ENCODE peak calls at places on chromosomes 11 and 22, in six cellular contexts. Y, U, X, T, B and L are unnamed samples.
A peak's percentile ranks its signal among the peaks of the same experiment; 100 is the strongest.

GRCh38 chr11:130369713-130370112 is 55.0 kb upstream of the ZBTB44 start:
- DNase-seq in U (no peak), X (no peak), B (no peak), T (no peak), Y (no peak), L (no peak)

GRCh38 chr22:36663581-36663980 is 40.0 kb downstream of the CACNG2 start:
- DNase-seq in Y (no peak), B (no peak), U (no peak), T (no peak), X (no peak), L (no peak)

GRCh38 chr11:26442131-26442530 is 110.2 kb downstream of the ANO3 start:
- DNase-seq in B (no peak), Y (no peak), T (no peak), X (no peak), U (peak; percentile 31), L (no peak)

GRCh38 chr11:78195917-78196545 is 7.3 kb downstream of the USP35 start:
- DNase-seq in B (no peak), U (no peak), T (no peak), Y (no peak), X (no peak), L (no peak)

GRCh38 chr22:44461614-44462013 is 36.4 kb downstream of the RTL6 start:
- DNase-seq in B (no peak), X (no peak), Y (no peak), T (no peak), U (no peak), L (no peak)

GRCh38 chr11:36376888-36377758 is 81.0 kb downstream of the PRR5L start:
- DNase-seq in Y (peak; percentile 79), U (no peak), B (peak; percentile 58), X (peak; percentile 82), T (no peak), L (no peak)

GRCh38 chr11:63802637-63803414 is 10.4 kb upstream of the SPINDOC start:
- DNase-seq in Y (no peak), B (no peak), U (no peak), X (no peak), T (peak; percentile 56), L (no peak)

GRCh38 chr11:86261328-86261727 is 16.8 kb downstream of the EED start:
- DNase-seq in T (no peak), Y (no peak), X (no peak), U (no peak), B (no peak), L (no peak)

GRCh38 chr11:97069160-97069559 is 679.3 kb downstream of the JRKL start:
- DNase-seq in Y (no peak), X (no peak), U (no peak), T (no peak), B (no peak), L (no peak)

GRCh38 chr11:36238881-36239280 is 50.3 kb downstream of the COMMD9 start:
- DNase-seq in X (no peak), Y (no peak), B (no peak), T (no peak), U (no peak), L (no peak)

GRCh38 chr11:13007182-13007581 is 1.9 kb upstream of the RASSF10 start:
- DNase-seq in Y (no peak), X (no peak), T (no peak), U (no peak), B (no peak), L (no peak)

GRCh38 chr11:15341587-15341986 is 226.9 kb downstream of the INSC start:
- DNase-seq in B (no peak), X (no peak), Y (no peak), U (no peak), T (no peak), L (no peak)

GRCh38 chr11:5639953-5640352 is 15.2 kb downstream of the TRIM34 start:
- DNase-seq in Y (no peak), U (no peak), T (no peak), B (no peak), X (no peak), L (no peak)

GRCh38 chr11:44709281-44709562 is 17.5 kb upstream of the TSPAN18 start:
- DNase-seq in T (no peak), X (no peak), B (no peak), Y (no peak), U (no peak), L (no peak)

GRCh38 chr11:12674936-12675696 is 895 bp downstream of the TEAD1 start:
- DNase-seq in T (no peak), X (no peak), Y (peak; percentile 74), U (no peak), B (no peak), L (no peak)

GRCh38 chr22:26589845-26590524 is at the start of gene TPST2:
- DNase-seq in X (peak; percentile 88), B (peak; percentile 70), U (no peak), Y (peak; percentile 98), T (no peak), L (peak; percentile 37)

GRCh38 chr22:23501708-23502107 is 78.4 kb downstream of the IGLL1 start:
- DNase-seq in B (no peak), X (no peak), Y (peak; percentile 40), U (no peak), T (no peak), L (no peak)

GRCh38 chr11:28140689-28141455 is 32.7 kb downstream of the METTL15 start:
- DNase-seq in B (no peak), T (peak; percentile 33), Y (no peak), X (no peak), U (no peak), L (no peak)

GRCh38 chr11:107496011-107496410 is 38.4 kb upstream of the CWF19L2 start:
- DNase-seq in T (no peak), Y (no peak), B (no peak), U (peak; percentile 38), X (no peak), L (no peak)

GRCh38 chr11:36469881-36470802 is 39.9 kb downstream of the TRAF6 start:
- DNase-seq in U (no peak), B (no peak), X (no peak), Y (no peak), T (no peak), L (no peak)

GRCh38 chr11:18731949-18732821 is 6.2 kb upstream of the IGSF22 start:
- DNase-seq in X (no peak), T (no peak), B (peak; percentile 79), U (no peak), Y (peak; percentile 86), L (peak; percentile 77)

GRCh38 chr11:66956689-66957290 is 1.4 kb downstream of the PC start:
- DNase-seq in Y (no peak), X (no peak), B (no peak), U (no peak), T (no peak), L (no peak)
- TF ChIP-seq CTCF in Y (no peak), X (no peak), B (no peak), U (peak; percentile 49), T (peak; percentile 33), L (no peak)

GRCh38 chr22:30298005-30298701 is 8.8 kb upstream of the CASTOR1 start:
- DNase-seq in X (no peak), B (no peak), T (no peak), Y (no peak), U (no peak), L (no peak)
- TF ChIP-seq CTCF in X (no peak), B (no peak), T (peak; percentile 30), Y (no peak), U (no peak), L (no peak)

GRCh38 chr11:11163256-11163655 is 189.8 kb downstream of the CSNK2A3 start:
- DNase-seq in B (no peak), U (no peak), T (no peak), X (no peak), Y (peak; percentile 39), L (no peak)
- TF ChIP-seq CTCF in B (no peak), U (peak; percentile 17), T (no peak), X (no peak), Y (peak; percentile 29), L (no peak)

GRCh38 chr11:124301482-124301881 is 12.3 kb downstream of the OR8D1 start:
- DNase-seq in T (no peak), U (no peak), X (no peak), B (no peak), Y (no peak), L (no peak)

GRCh38 chr11:124307093-124307492 is 6.7 kb downstream of the OR8D1 start:
- DNase-seq in X (no peak), B (no peak), U (no peak), T (no peak), Y (no peak), L (no peak)

GRCh38 chr11:124302291-124302690 is 11.5 kb downstream of the OR8D1 start:
- DNase-seq in B (no peak), Y (no peak), T (no peak), X (no peak), U (no peak), L (no peak)

GRCh38 chr11:124297921-124298320 is 15.8 kb downstream of the OR8D1 start:
- DNase-seq in B (no peak), T (no peak), U (peak; percentile 50), Y (no peak), X (no peak), L (no peak)

GRCh38 chr11:124302756-124303155 is 11.0 kb downstream of the OR8D1 start:
- DNase-seq in U (no peak), X (no peak), T (no peak), Y (no peak), B (no peak), L (no peak)
- TF ChIP-seq CTCF in U (no peak), X (no peak), T (no peak), Y (no peak), B (no peak), L (no peak)

GRCh38 chr11:69499946-69500284 is 18.5 kb downstream of the LINC01488 start:
- DNase-seq in T (no peak), Y (peak; percentile 32), X (no peak), B (no peak), U (no peak), L (no peak)
- TF ChIP-seq CTCF in T (no peak), Y (no peak), X (no peak), B (no peak), U (no peak), L (no peak)

GRCh38 chr11:70158201-70158600 is 44.9 kb upstream of the FADD start:
- DNase-seq in T (no peak), B (peak; percentile 24), X (no peak), Y (peak; percentile 58), U (no peak), L (no peak)
- TF ChIP-seq CTCF in T (peak; percentile 31), B (peak; percentile 52), X (no peak), Y (no peak), U (peak; percentile 47), L (no peak)